ENCODE peak calls at places on chromosome 7, in seven cellular contexts. O is mucosa of gallbladder; I is hepatic stellate cell; V is T-helper 1 cell; P is NCI-H1417; W is posterior vena cava; X is stimulated activated CD8-positive, alpha-beta memory T cell treated with anti-CD3 and anti-CD28 coated beads, Interleukin-15, amount 100 ng/mL, for 24 hours. Q is an unnamed sample.

GRCh38 chr7:142943706-142944268 is 4.5 kb downstream of the LLCFC1 start:
- DNase-seq in O (no peak), I (no peak), V (no peak), P (no peak), W (no peak), X (no peak), Q (peak; percentile 50)

GRCh38 chr7:100119701-100120517 is 475 bp downstream of the CNPY4 start:
- DNase-seq in O (peak; percentile 66), I (peak; percentile 77), V (peak; percentile 60), P (peak; percentile 58), W (peak; percentile 87), X (no peak), Q (peak; percentile 42)

GRCh38 chr7:120052884-120053382 is 220.0 kb upstream of the KCND2 start:
- DNase-seq in O (peak; percentile 61), I (peak; percentile 69), V (no peak), P (no peak), W (peak; percentile 84), X (no peak), Q (peak; percentile 99)

GRCh38 chr7:148918058-148918596 is 34.0 kb upstream of the EZH2 start:
- DNase-seq in O (no peak), I (no peak), V (no peak), P (no peak), W (no peak), X (no peak), Q (no peak)

GRCh38 chr7:158484801-158485531 is 102.7 kb downstream of the PTPRN2 start:
- DNase-seq in O (no peak), I (no peak), V (no peak), P (no peak), W (peak; percentile 74), X (no peak), Q (no peak)

GRCh38 chr7:47556511-47557180 is 25.3 kb downstream of the TNS3 start:
- DNase-seq in O (no peak), I (peak; percentile 54), V (no peak), P (no peak), W (no peak), X (no peak), Q (no peak)

GRCh38 chr7:150949564-150949963 is 28.6 kb downstream of the KCNH2 start:
- DNase-seq in O (no peak), I (no peak), V (no peak), P (peak; percentile 32), W (peak; percentile 16), X (no peak), Q (no peak)

GRCh38 chr7:39709768-39710291 is 86.5 kb downstream of the RALA start:
- DNase-seq in O (peak; percentile 24), I (no peak), V (no peak), P (no peak), W (peak; percentile 78), X (no peak), Q (peak; percentile 11)

GRCh38 chr7:157009778-157010587 is 480 bp downstream of the MNX1 start:
- DNase-seq in O (no peak), I (no peak), V (no peak), P (no peak), W (no peak), X (no peak), Q (no peak)

GRCh38 chr7:130065500-130066152 is 4.7 kb upstream of the KLHDC10 start:
- DNase-seq in O (no peak), I (no peak), V (no peak), P (no peak), W (no peak), X (no peak), Q (no peak)

GRCh38 chr7:42221304-42221703 is 15.7 kb downstream of the GLI3 start:
- DNase-seq in O (no peak), I (no peak), V (no peak), P (no peak), W (no peak), X (no peak), Q (no peak)

GRCh38 chr7:80054356-80054755 is 80.3 kb upstream of the GNAI1 start:
- DNase-seq in O (no peak), I (no peak), V (no peak), P (no peak), W (no peak), X (no peak), Q (peak; percentile 12)

GRCh38 chr7:90595341-90595800 is 750 bp upstream of the CDK14 start:
- DNase-seq in O (no peak), I (peak; percentile 25), V (no peak), P (peak; percentile 83), W (no peak), X (no peak), Q (peak; percentile 26)

GRCh38 chr7:128031901-128032604 is 816 bp upstream of the LRRC4 start:
- DNase-seq in O (peak; percentile 44), I (peak; percentile 92), V (peak; percentile 19), P (peak; percentile 85), W (no peak), X (no peak), Q (peak; percentile 92)

Q was measured in epithelial cell of esophagus.